ENCODE peak calls at places on chromosomes 6 and 20, in five cellular contexts. One of them, this sample, is unnamed.

GRCh38 chr20:14583413-14583812 is 246.0 kb upstream of the FLRT3 start:
- DNase-seq in stimulated activated CD4-positive, alpha-beta T cell treated with anti-CD3 and anti-CD28 coated beads, Interleukin-12 subunit alpha, Interleukin-12 subunit beta, amount 100 ng/mL, for 4 hours: no peak
- DNase-seq in WTC11: no peak
- DNase-seq in sciatic nerve: no peak
- DNase-seq in MCF 10A: peak; percentile 76
- DNase-seq in this sample: no peak

GRCh38 chr6:169019727-169020491 is 233.7 kb downstream of the THBS2 start:
- DNase-seq in stimulated activated CD4-positive, alpha-beta T cell treated with anti-CD3 and anti-CD28 coated beads, Interleukin-12 subunit alpha, Interleukin-12 subunit beta, amount 100 ng/mL, for 4 hours: no peak
- DNase-seq in WTC11: peak; percentile 30
- DNase-seq in sciatic nerve: no peak
- DNase-seq in MCF 10A: peak; percentile 34
- DNase-seq in this sample: no peak

GRCh38 chr6:139608872-139609271 is 234.4 kb upstream of the CITED2 start:
- DNase-seq in stimulated activated CD4-positive, alpha-beta T cell treated with anti-CD3 and anti-CD28 coated beads, Interleukin-12 subunit alpha, Interleukin-12 subunit beta, amount 100 ng/mL, for 4 hours: no peak
- DNase-seq in WTC11: no peak
- DNase-seq in sciatic nerve: no peak
- DNase-seq in MCF 10A: no peak
- DNase-seq in this sample: no peak

GRCh38 chr6:39273394-39273793 is 40.8 kb downstream of the KCNK17 start:
- DNase-seq in stimulated activated CD4-positive, alpha-beta T cell treated with anti-CD3 and anti-CD28 coated beads, Interleukin-12 subunit alpha, Interleukin-12 subunit beta, amount 100 ng/mL, for 4 hours: no peak
- DNase-seq in WTC11: peak; percentile 47
- DNase-seq in sciatic nerve: no peak
- DNase-seq in MCF 10A: no peak
- DNase-seq in this sample: no peak

GRCh38 chr6:22708469-22708868 is 139.1 kb downstream of the HDGFL1 start:
- DNase-seq in stimulated activated CD4-positive, alpha-beta T cell treated with anti-CD3 and anti-CD28 coated beads, Interleukin-12 subunit alpha, Interleukin-12 subunit beta, amount 100 ng/mL, for 4 hours: no peak
- DNase-seq in WTC11: no peak
- DNase-seq in sciatic nerve: no peak
- DNase-seq in MCF 10A: no peak
- DNase-seq in this sample: no peak

GRCh38 chr6:36318690-36319435 is 17.8 kb downstream of the BNIP5 start:
- DNase-seq in stimulated activated CD4-positive, alpha-beta T cell treated with anti-CD3 and anti-CD28 coated beads, Interleukin-12 subunit alpha, Interleukin-12 subunit beta, amount 100 ng/mL, for 4 hours: no peak
- DNase-seq in WTC11: no peak
- DNase-seq in sciatic nerve: no peak
- DNase-seq in MCF 10A: peak; percentile 17
- DNase-seq in this sample: no peak

GRCh38 chr6:163872335-163872734 is 457.8 kb downstream of the QKI start:
- DNase-seq in stimulated activated CD4-positive, alpha-beta T cell treated with anti-CD3 and anti-CD28 coated beads, Interleukin-12 subunit alpha, Interleukin-12 subunit beta, amount 100 ng/mL, for 4 hours: no peak
- DNase-seq in WTC11: no peak
- DNase-seq in sciatic nerve: no peak
- DNase-seq in MCF 10A: peak; percentile 77
- DNase-seq in this sample: no peak

GRCh38 chr6:31701666-31702420 is 1.3 kb downstream of the ABHD16A start:
- DNase-seq in stimulated activated CD4-positive, alpha-beta T cell treated with anti-CD3 and anti-CD28 coated beads, Interleukin-12 subunit alpha, Interleukin-12 subunit beta, amount 100 ng/mL, for 4 hours: no peak
- DNase-seq in WTC11: no peak
- DNase-seq in sciatic nerve: no peak
- DNase-seq in MCF 10A: no peak
- DNase-seq in this sample: no peak

GRCh38 chr6:128990915-128991314 is 108.0 kb downstream of the LAMA2 start:
- DNase-seq in stimulated activated CD4-positive, alpha-beta T cell treated with anti-CD3 and anti-CD28 coated beads, Interleukin-12 subunit alpha, Interleukin-12 subunit beta, amount 100 ng/mL, for 4 hours: no peak
- DNase-seq in WTC11: no peak
- DNase-seq in sciatic nerve: no peak
- DNase-seq in MCF 10A: no peak
- DNase-seq in this sample: no peak

GRCh38 chr6:39225946-39226437 is 3.3 kb downstream of the KCNK5 start:
- DNase-seq in stimulated activated CD4-positive, alpha-beta T cell treated with anti-CD3 and anti-CD28 coated beads, Interleukin-12 subunit alpha, Interleukin-12 subunit beta, amount 100 ng/mL, for 4 hours: peak; percentile 10
- DNase-seq in WTC11: no peak
- DNase-seq in sciatic nerve: no peak
- DNase-seq in MCF 10A: no peak
- DNase-seq in this sample: no peak

GRCh38 chr6:74928203-74928602 is 277.6 kb downstream of the COL12A1 start:
- DNase-seq in stimulated activated CD4-positive, alpha-beta T cell treated with anti-CD3 and anti-CD28 coated beads, Interleukin-12 subunit alpha, Interleukin-12 subunit beta, amount 100 ng/mL, for 4 hours: no peak
- DNase-seq in WTC11: no peak
- DNase-seq in sciatic nerve: no peak
- DNase-seq in MCF 10A: no peak
- DNase-seq in this sample: no peak

GRCh38 chr20:57030611-57031600 is 235.5 kb downstream of the BMP7 start:
- DNase-seq in stimulated activated CD4-positive, alpha-beta T cell treated with anti-CD3 and anti-CD28 coated beads, Interleukin-12 subunit alpha, Interleukin-12 subunit beta, amount 100 ng/mL, for 4 hours: no peak
- DNase-seq in WTC11: no peak
- DNase-seq in sciatic nerve: no peak
- DNase-seq in MCF 10A: peak; percentile 51
- DNase-seq in this sample: no peak